ENCODE peak calls at places on chromosomes 7 and 10, in seven cellular contexts. One of them, this sample, is unnamed.

GRCh38 chr10:127193125-127193524 is 3.3 kb downstream of the INSYN2A start:
- DNase-seq in dorsolateral prefrontal cortex: no peak
- DNase-seq in neural progenitor cell: no peak
- DNase-seq in GM10248: no peak
- DNase-seq in stimulated activated CD4-positive, alpha-beta T cell treated with anti-CD3 and anti-CD28 coated beads, TNF-alpha, amount 100 ng/mL, for 24 hours: no peak
- DNase-seq in endothelial cell: no peak
- DNase-seq in AG08395: no peak
- DNase-seq in this sample: no peak

GRCh38 chr10:72449842-72450495 is 95.2 kb upstream of the DNAJB12 start:
- DNase-seq in dorsolateral prefrontal cortex: no peak
- DNase-seq in neural progenitor cell: no peak
- DNase-seq in GM10248: no peak
- DNase-seq in stimulated activated CD4-positive, alpha-beta T cell treated with anti-CD3 and anti-CD28 coated beads, TNF-alpha, amount 100 ng/mL, for 24 hours: no peak
- DNase-seq in endothelial cell: no peak
- DNase-seq in AG08395: no peak
- DNase-seq in this sample: no peak

GRCh38 chr7:6227294-6227846 is 45.1 kb downstream of the CYTH3 start:
- DNase-seq in dorsolateral prefrontal cortex: no peak
- DNase-seq in neural progenitor cell: no peak
- DNase-seq in GM10248: no peak
- DNase-seq in stimulated activated CD4-positive, alpha-beta T cell treated with anti-CD3 and anti-CD28 coated beads, TNF-alpha, amount 100 ng/mL, for 24 hours: no peak
- DNase-seq in endothelial cell: no peak
- DNase-seq in AG08395: no peak
- DNase-seq in this sample: no peak

GRCh38 chr7:159068893-159069448 is 75.7 kb downstream of the VIPR2 start:
- DNase-seq in dorsolateral prefrontal cortex: no peak
- DNase-seq in neural progenitor cell: no peak
- DNase-seq in GM10248: no peak
- DNase-seq in stimulated activated CD4-positive, alpha-beta T cell treated with anti-CD3 and anti-CD28 coated beads, TNF-alpha, amount 100 ng/mL, for 24 hours: no peak
- DNase-seq in endothelial cell: no peak
- DNase-seq in AG08395: no peak
- DNase-seq in this sample: no peak

GRCh38 chr10:13717571-13717935 is 130.8 kb downstream of the PRPF18 start:
- DNase-seq in dorsolateral prefrontal cortex: no peak
- DNase-seq in neural progenitor cell: no peak
- DNase-seq in GM10248: no peak
- DNase-seq in stimulated activated CD4-positive, alpha-beta T cell treated with anti-CD3 and anti-CD28 coated beads, TNF-alpha, amount 100 ng/mL, for 24 hours: no peak
- DNase-seq in endothelial cell: no peak
- DNase-seq in AG08395: no peak
- DNase-seq in this sample: no peak

GRCh38 chr10:104273291-104273690 is 4.3 kb downstream of the GSTO2 start:
- DNase-seq in dorsolateral prefrontal cortex: no peak
- DNase-seq in neural progenitor cell: no peak
- DNase-seq in GM10248: no peak
- DNase-seq in stimulated activated CD4-positive, alpha-beta T cell treated with anti-CD3 and anti-CD28 coated beads, TNF-alpha, amount 100 ng/mL, for 24 hours: no peak
- DNase-seq in endothelial cell: no peak
- DNase-seq in AG08395: peak; percentile 43
- DNase-seq in this sample: no peak

GRCh38 chr7:42964849-42965805 is 33.0 kb downstream of the MRPL32 start:
- DNase-seq in dorsolateral prefrontal cortex: no peak
- DNase-seq in neural progenitor cell: no peak
- DNase-seq in GM10248: no peak
- DNase-seq in stimulated activated CD4-positive, alpha-beta T cell treated with anti-CD3 and anti-CD28 coated beads, TNF-alpha, amount 100 ng/mL, for 24 hours: no peak
- DNase-seq in endothelial cell: no peak
- DNase-seq in AG08395: no peak
- DNase-seq in this sample: no peak

GRCh38 chr7:70030745-70031144 is 432.5 kb downstream of the AUTS2 start:
- DNase-seq in dorsolateral prefrontal cortex: no peak
- DNase-seq in neural progenitor cell: no peak
- DNase-seq in GM10248: no peak
- DNase-seq in stimulated activated CD4-positive, alpha-beta T cell treated with anti-CD3 and anti-CD28 coated beads, TNF-alpha, amount 100 ng/mL, for 24 hours: no peak
- DNase-seq in endothelial cell: no peak
- DNase-seq in AG08395: no peak
- DNase-seq in this sample: no peak

GRCh38 chr10:24439935-24440334 is 231.0 kb downstream of the KIAA1217 start:
- DNase-seq in dorsolateral prefrontal cortex: no peak
- DNase-seq in neural progenitor cell: no peak
- DNase-seq in GM10248: no peak
- DNase-seq in stimulated activated CD4-positive, alpha-beta T cell treated with anti-CD3 and anti-CD28 coated beads, TNF-alpha, amount 100 ng/mL, for 24 hours: no peak
- DNase-seq in endothelial cell: no peak
- DNase-seq in AG08395: peak; percentile 18
- DNase-seq in this sample: no peak

GRCh38 chr10:90965720-90966119 is 44.8 kb upstream of the ANKRD1 start:
- DNase-seq in dorsolateral prefrontal cortex: no peak
- DNase-seq in neural progenitor cell: no peak
- DNase-seq in GM10248: no peak
- DNase-seq in stimulated activated CD4-positive, alpha-beta T cell treated with anti-CD3 and anti-CD28 coated beads, TNF-alpha, amount 100 ng/mL, for 24 hours: no peak
- DNase-seq in endothelial cell: no peak
- DNase-seq in AG08395: no peak
- DNase-seq in this sample: no peak

GRCh38 chr10:77817541-77817940 is 109.0 kb downstream of the DLG5 start:
- DNase-seq in dorsolateral prefrontal cortex: no peak
- DNase-seq in neural progenitor cell: no peak
- DNase-seq in GM10248: no peak
- DNase-seq in stimulated activated CD4-positive, alpha-beta T cell treated with anti-CD3 and anti-CD28 coated beads, TNF-alpha, amount 100 ng/mL, for 24 hours: no peak
- DNase-seq in endothelial cell: no peak
- DNase-seq in AG08395: no peak
- DNase-seq in this sample: no peak

GRCh38 chr10:119737827-119738226 is 12.0 kb downstream of the INPP5F start:
- DNase-seq in dorsolateral prefrontal cortex: no peak
- DNase-seq in neural progenitor cell: peak; percentile 20
- DNase-seq in GM10248: no peak
- DNase-seq in stimulated activated CD4-positive, alpha-beta T cell treated with anti-CD3 and anti-CD28 coated beads, TNF-alpha, amount 100 ng/mL, for 24 hours: no peak
- DNase-seq in endothelial cell: no peak
- DNase-seq in AG08395: peak; percentile 91
- DNase-seq in this sample: peak; percentile 70

GRCh38 chr7:140646931-140647647 is 6.5 kb upstream of the DENND2A start:
- DNase-seq in dorsolateral prefrontal cortex: peak; percentile 53
- DNase-seq in neural progenitor cell: peak; percentile 82
- DNase-seq in GM10248: peak; percentile 62
- DNase-seq in stimulated activated CD4-positive, alpha-beta T cell treated with anti-CD3 and anti-CD28 coated beads, TNF-alpha, amount 100 ng/mL, for 24 hours: no peak
- DNase-seq in endothelial cell: peak; percentile 46
- DNase-seq in AG08395: peak; percentile 65
- DNase-seq in this sample: peak; percentile 42

GRCh38 chr10:5945561-5946418 is 31.6 kb downstream of the IL15RA start:
- DNase-seq in dorsolateral prefrontal cortex: no peak
- DNase-seq in neural progenitor cell: no peak
- DNase-seq in GM10248: no peak
- DNase-seq in stimulated activated CD4-positive, alpha-beta T cell treated with anti-CD3 and anti-CD28 coated beads, TNF-alpha, amount 100 ng/mL, for 24 hours: no peak
- DNase-seq in endothelial cell: peak; percentile 52
- DNase-seq in AG08395: peak; percentile 92
- DNase-seq in this sample: peak; percentile 20

GRCh38 chr10:21523557-21524008 is 1.9 kb downstream of the SKIDA1 start:
- DNase-seq in dorsolateral prefrontal cortex: no peak
- DNase-seq in neural progenitor cell: peak; percentile 63
- DNase-seq in GM10248: no peak
- DNase-seq in stimulated activated CD4-positive, alpha-beta T cell treated with anti-CD3 and anti-CD28 coated beads, TNF-alpha, amount 100 ng/mL, for 24 hours: no peak
- DNase-seq in endothelial cell: no peak
- DNase-seq in AG08395: no peak
- DNase-seq in this sample: no peak

GRCh38 chr7:112263519-112263918 is 57.0 kb downstream of the ZNF277 start:
- DNase-seq in dorsolateral prefrontal cortex: no peak
- DNase-seq in neural progenitor cell: no peak
- DNase-seq in GM10248: no peak
- DNase-seq in stimulated activated CD4-positive, alpha-beta T cell treated with anti-CD3 and anti-CD28 coated beads, TNF-alpha, amount 100 ng/mL, for 24 hours: no peak
- DNase-seq in endothelial cell: no peak
- DNase-seq in AG08395: no peak
- DNase-seq in this sample: no peak

GRCh38 chr10:84539244-84539643 is 210.9 kb downstream of the CCSER2 start:
- DNase-seq in dorsolateral prefrontal cortex: no peak
- DNase-seq in neural progenitor cell: no peak
- DNase-seq in GM10248: no peak
- DNase-seq in stimulated activated CD4-positive, alpha-beta T cell treated with anti-CD3 and anti-CD28 coated beads, TNF-alpha, amount 100 ng/mL, for 24 hours: no peak
- DNase-seq in endothelial cell: no peak
- DNase-seq in AG08395: peak; percentile 38
- DNase-seq in this sample: no peak

GRCh38 chr7:47298636-47299035 is 283.3 kb downstream of the TNS3 start:
- DNase-seq in dorsolateral prefrontal cortex: no peak
- DNase-seq in neural progenitor cell: no peak
- DNase-seq in GM10248: no peak
- DNase-seq in stimulated activated CD4-positive, alpha-beta T cell treated with anti-CD3 and anti-CD28 coated beads, TNF-alpha, amount 100 ng/mL, for 24 hours: no peak
- DNase-seq in endothelial cell: no peak
- DNase-seq in AG08395: no peak
- DNase-seq in this sample: peak; percentile 97

GRCh38 chr10:118452098-118452497 is 110.0 kb upstream of the FAM204A start:
- DNase-seq in dorsolateral prefrontal cortex: no peak
- DNase-seq in neural progenitor cell: no peak
- DNase-seq in GM10248: no peak
- DNase-seq in stimulated activated CD4-positive, alpha-beta T cell treated with anti-CD3 and anti-CD28 coated beads, TNF-alpha, amount 100 ng/mL, for 24 hours: no peak
- DNase-seq in endothelial cell: no peak
- DNase-seq in AG08395: no peak
- DNase-seq in this sample: no peak

GRCh38 chr10:70885485-70885884 is 2.9 kb downstream of the PCBD1 start:
- DNase-seq in dorsolateral prefrontal cortex: no peak
- DNase-seq in neural progenitor cell: no peak
- DNase-seq in GM10248: no peak
- DNase-seq in stimulated activated CD4-positive, alpha-beta T cell treated with anti-CD3 and anti-CD28 coated beads, TNF-alpha, amount 100 ng/mL, for 24 hours: no peak
- DNase-seq in endothelial cell: no peak
- DNase-seq in AG08395: no peak
- DNase-seq in this sample: no peak

GRCh38 chr10:125105856-125106255 is 54.5 kb downstream of the CTBP2 start:
- DNase-seq in dorsolateral prefrontal cortex: peak; percentile 15
- DNase-seq in neural progenitor cell: no peak
- DNase-seq in GM10248: no peak
- DNase-seq in stimulated activated CD4-positive, alpha-beta T cell treated with anti-CD3 and anti-CD28 coated beads, TNF-alpha, amount 100 ng/mL, for 24 hours: no peak
- DNase-seq in endothelial cell: no peak
- DNase-seq in AG08395: no peak
- DNase-seq in this sample: no peak

GRCh38 chr10:99539120-99539519 is 6.4 kb downstream of the NKX2-3 start:
- DNase-seq in dorsolateral prefrontal cortex: no peak
- DNase-seq in neural progenitor cell: no peak
- DNase-seq in GM10248: no peak
- DNase-seq in stimulated activated CD4-positive, alpha-beta T cell treated with anti-CD3 and anti-CD28 coated beads, TNF-alpha, amount 100 ng/mL, for 24 hours: no peak
- DNase-seq in endothelial cell: no peak
- DNase-seq in AG08395: no peak
- DNase-seq in this sample: no peak

GRCh38 chr7:154306036-154306435 is 253.8 kb downstream of the DPP6 start:
- DNase-seq in dorsolateral prefrontal cortex: no peak
- DNase-seq in neural progenitor cell: no peak
- DNase-seq in GM10248: no peak
- DNase-seq in stimulated activated CD4-positive, alpha-beta T cell treated with anti-CD3 and anti-CD28 coated beads, TNF-alpha, amount 100 ng/mL, for 24 hours: no peak
- DNase-seq in endothelial cell: no peak
- DNase-seq in AG08395: no peak
- DNase-seq in this sample: no peak

GRCh38 chr7:85104432-85105205 is 82.2 kb downstream of the SEMA3D start:
- DNase-seq in dorsolateral prefrontal cortex: no peak
- DNase-seq in neural progenitor cell: no peak
- DNase-seq in GM10248: no peak
- DNase-seq in stimulated activated CD4-positive, alpha-beta T cell treated with anti-CD3 and anti-CD28 coated beads, TNF-alpha, amount 100 ng/mL, for 24 hours: no peak
- DNase-seq in endothelial cell: no peak
- DNase-seq in AG08395: no peak
- DNase-seq in this sample: no peak

GRCh38 chr7:70408891-70409290 is 723.1 kb upstream of the GALNT17 start:
- DNase-seq in dorsolateral prefrontal cortex: no peak
- DNase-seq in neural progenitor cell: no peak
- DNase-seq in GM10248: no peak
- DNase-seq in stimulated activated CD4-positive, alpha-beta T cell treated with anti-CD3 and anti-CD28 coated beads, TNF-alpha, amount 100 ng/mL, for 24 hours: no peak
- DNase-seq in endothelial cell: no peak
- DNase-seq in AG08395: no peak
- DNase-seq in this sample: no peak

GRCh38 chr10:119341236-119342016 is 134.1 kb downstream of the GRK5 start:
- DNase-seq in dorsolateral prefrontal cortex: no peak
- DNase-seq in neural progenitor cell: no peak
- DNase-seq in GM10248: peak; percentile 47
- DNase-seq in stimulated activated CD4-positive, alpha-beta T cell treated with anti-CD3 and anti-CD28 coated beads, TNF-alpha, amount 100 ng/mL, for 24 hours: peak; percentile 16
- DNase-seq in endothelial cell: no peak
- DNase-seq in AG08395: peak; percentile 72
- DNase-seq in this sample: peak; percentile 60

GRCh38 chr7:144057954-144058353 is 9.2 kb downstream of the OR2A5 start:
- DNase-seq in dorsolateral prefrontal cortex: no peak
- DNase-seq in neural progenitor cell: no peak
- DNase-seq in GM10248: no peak
- DNase-seq in stimulated activated CD4-positive, alpha-beta T cell treated with anti-CD3 and anti-CD28 coated beads, TNF-alpha, amount 100 ng/mL, for 24 hours: no peak
- DNase-seq in endothelial cell: no peak
- DNase-seq in AG08395: no peak
- DNase-seq in this sample: peak; percentile 16

GRCh38 chr7:96526492-96526891 is 183.2 kb downstream of the SEM1 start:
- DNase-seq in dorsolateral prefrontal cortex: no peak
- DNase-seq in neural progenitor cell: peak; percentile 48
- DNase-seq in GM10248: no peak
- DNase-seq in stimulated activated CD4-positive, alpha-beta T cell treated with anti-CD3 and anti-CD28 coated beads, TNF-alpha, amount 100 ng/mL, for 24 hours: no peak
- DNase-seq in endothelial cell: no peak
- DNase-seq in AG08395: no peak
- DNase-seq in this sample: no peak

GRCh38 chr7:74223711-74224510 is 14.1 kb downstream of the LAT2 start:
- DNase-seq in dorsolateral prefrontal cortex: no peak
- DNase-seq in neural progenitor cell: no peak
- DNase-seq in GM10248: no peak
- DNase-seq in stimulated activated CD4-positive, alpha-beta T cell treated with anti-CD3 and anti-CD28 coated beads, TNF-alpha, amount 100 ng/mL, for 24 hours: no peak
- DNase-seq in endothelial cell: no peak
- DNase-seq in AG08395: no peak
- DNase-seq in this sample: no peak

GRCh38 chr10:12193193-12193592 is 2.5 kb downstream of the NUDT5 start:
- DNase-seq in dorsolateral prefrontal cortex: no peak
- DNase-seq in neural progenitor cell: no peak
- DNase-seq in GM10248: no peak
- DNase-seq in stimulated activated CD4-positive, alpha-beta T cell treated with anti-CD3 and anti-CD28 coated beads, TNF-alpha, amount 100 ng/mL, for 24 hours: no peak
- DNase-seq in endothelial cell: no peak
- DNase-seq in AG08395: peak; percentile 31
- DNase-seq in this sample: peak; percentile 56

GRCh38 chr7:70812511-70812910 is 319.4 kb upstream of the GALNT17 start:
- DNase-seq in dorsolateral prefrontal cortex: no peak
- DNase-seq in neural progenitor cell: peak; percentile 52
- DNase-seq in GM10248: no peak
- DNase-seq in stimulated activated CD4-positive, alpha-beta T cell treated with anti-CD3 and anti-CD28 coated beads, TNF-alpha, amount 100 ng/mL, for 24 hours: no peak
- DNase-seq in endothelial cell: no peak
- DNase-seq in AG08395: no peak
- DNase-seq in this sample: no peak

GRCh38 chr7:35241431-35241830 is 12.5 kb downstream of the TBX20 start:
- DNase-seq in dorsolateral prefrontal cortex: no peak
- DNase-seq in neural progenitor cell: no peak
- DNase-seq in GM10248: no peak
- DNase-seq in stimulated activated CD4-positive, alpha-beta T cell treated with anti-CD3 and anti-CD28 coated beads, TNF-alpha, amount 100 ng/mL, for 24 hours: no peak
- DNase-seq in endothelial cell: no peak
- DNase-seq in AG08395: no peak
- DNase-seq in this sample: no peak

GRCh38 chr7:35828817-35829216 is 28.0 kb downstream of the SEPTIN7 start:
- DNase-seq in dorsolateral prefrontal cortex: no peak
- DNase-seq in neural progenitor cell: no peak
- DNase-seq in GM10248: no peak
- DNase-seq in stimulated activated CD4-positive, alpha-beta T cell treated with anti-CD3 and anti-CD28 coated beads, TNF-alpha, amount 100 ng/mL, for 24 hours: no peak
- DNase-seq in endothelial cell: no peak
- DNase-seq in AG08395: no peak
- DNase-seq in this sample: no peak

GRCh38 chr10:48448796-48449195 is 142.3 kb downstream of the MAPK8 start:
- DNase-seq in dorsolateral prefrontal cortex: no peak
- DNase-seq in neural progenitor cell: no peak
- DNase-seq in GM10248: no peak
- DNase-seq in stimulated activated CD4-positive, alpha-beta T cell treated with anti-CD3 and anti-CD28 coated beads, TNF-alpha, amount 100 ng/mL, for 24 hours: no peak
- DNase-seq in endothelial cell: no peak
- DNase-seq in AG08395: peak; percentile 92
- DNase-seq in this sample: no peak

GRCh38 chr7:57638651-57639050 is 188.7 kb downstream of the ZNF716 start:
- DNase-seq in dorsolateral prefrontal cortex: no peak
- DNase-seq in neural progenitor cell: no peak
- DNase-seq in GM10248: no peak
- DNase-seq in stimulated activated CD4-positive, alpha-beta T cell treated with anti-CD3 and anti-CD28 coated beads, TNF-alpha, amount 100 ng/mL, for 24 hours: no peak
- DNase-seq in endothelial cell: no peak
- DNase-seq in AG08395: no peak
- DNase-seq in this sample: no peak

GRCh38 chr10:68561804-68562649 is 1.9 kb downstream of the TET1 start:
- DNase-seq in dorsolateral prefrontal cortex: no peak
- DNase-seq in neural progenitor cell: peak; percentile 70
- DNase-seq in GM10248: no peak
- DNase-seq in stimulated activated CD4-positive, alpha-beta T cell treated with anti-CD3 and anti-CD28 coated beads, TNF-alpha, amount 100 ng/mL, for 24 hours: no peak
- DNase-seq in endothelial cell: peak; percentile 38
- DNase-seq in AG08395: peak; percentile 8
- DNase-seq in this sample: no peak

GRCh38 chr10:178208-178607 is 43.0 kb downstream of the ZMYND11 start:
- DNase-seq in dorsolateral prefrontal cortex: no peak
- DNase-seq in neural progenitor cell: no peak
- DNase-seq in GM10248: no peak
- DNase-seq in stimulated activated CD4-positive, alpha-beta T cell treated with anti-CD3 and anti-CD28 coated beads, TNF-alpha, amount 100 ng/mL, for 24 hours: no peak
- DNase-seq in endothelial cell: no peak
- DNase-seq in AG08395: peak; percentile 47
- DNase-seq in this sample: no peak

GRCh38 chr10:97321032-97321806 is 2.1 kb downstream of the FRAT1 start:
- DNase-seq in dorsolateral prefrontal cortex: peak; percentile 66
- DNase-seq in neural progenitor cell: peak; percentile 58
- DNase-seq in GM10248: no peak
- DNase-seq in stimulated activated CD4-positive, alpha-beta T cell treated with anti-CD3 and anti-CD28 coated beads, TNF-alpha, amount 100 ng/mL, for 24 hours: no peak
- DNase-seq in endothelial cell: peak; percentile 60
- DNase-seq in AG08395: no peak
- DNase-seq in this sample: no peak

This sample was measured in trophoblast cell.